ENCODE peak calls at places on chromosomes 16 and 17, in seven cellular contexts. U is PC-3, Z is neural progenitor cell, N is GM23338, M is GM23248, S is HCT116, W is MM.1S. H is an unnamed sample.
A peak's percentile ranks its signal among the peaks of the same experiment; 100 is the strongest.

GRCh38 chr17:60231234-60231633 is 81.5 kb downstream of the CA4 start:
- DNase-seq in N (peak; percentile 30), U (peak; percentile 61), S (peak; percentile 10), M (peak; percentile 62), Z (peak; percentile 4), W (peak; percentile 25), H (peak; percentile 15)

GRCh38 chr16:70635356-70636016 is 10.9 kb upstream of the IL34 start:
- DNase-seq in U (peak; percentile 68), W (no peak), N (peak; percentile 40), M (peak; percentile 88), Z (peak; percentile 93), S (no peak), H (no peak)

GRCh38 chr17:50841949-50842354 is 6.6 kb downstream of the WFIKKN2 start:
- DNase-seq in M (peak; percentile 82), N (peak; percentile 92), S (peak; percentile 61), W (peak; percentile 58), U (peak; percentile 88), Z (peak; percentile 81), H (peak; percentile 84)

GRCh38 chr17:63440127-63440769 is 5.9 kb downstream of the CYB561 start:
- DNase-seq in W (no peak), N (no peak), M (no peak), U (no peak), Z (no peak), S (no peak), H (no peak)

GRCh38 chr17:35089846-35090193 is 26.3 kb upstream of the RFFL start:
- DNase-seq in S (no peak), M (peak; percentile 62), U (peak; percentile 68), W (no peak), Z (peak; percentile 27), N (peak; percentile 72), H (peak; percentile 51)

GRCh38 chr17:74431568-74432483 is at the start of gene GPRC5C:
- DNase-seq in S (peak; percentile 66), M (peak; percentile 50), N (peak; percentile 88), Z (peak; percentile 83), W (no peak), U (peak; percentile 97), H (peak; percentile 95)

GRCh38 chr17:37742114-37742761 is 2.6 kb downstream of the HNF1B start:
- DNase-seq in M (peak; percentile 40), Z (peak; percentile 75), S (no peak), U (peak; percentile 16), N (peak; percentile 70), W (no peak), H (peak; percentile 42)

GRCh38 chr17:32769846-32770245 is 107.1 kb downstream of the MYO1D start:
- DNase-seq in W (no peak), Z (peak; percentile 26), U (peak; percentile 20), S (no peak), N (peak; percentile 46), M (no peak), H (no peak)

GRCh38 chr17:42247734-42248133 is 28.5 kb downstream of the STAT5B start:
- DNase-seq in U (no peak), N (no peak), M (peak; percentile 82), W (no peak), Z (no peak), S (no peak), H (peak; percentile 35)

GRCh38 chr17:37791434-37791833 is 46.6 kb upstream of the HNF1B start:
- DNase-seq in U (peak; percentile 24), Z (peak; percentile 37), S (no peak), N (peak; percentile 59), M (peak; percentile 40), W (peak; percentile 77), H (peak; percentile 23)

GRCh38 chr16:17945080-17945601 is 391.4 kb downstream of the NPIPA8 start:
- DNase-seq in S (no peak), Z (no peak), N (no peak), W (no peak), M (no peak), U (no peak), H (no peak)

GRCh38 chr17:81309140-81309858 is 14.2 kb upstream of the SLC38A10 start:
- DNase-seq in S (peak; percentile 85), W (peak; percentile 55), U (peak; percentile 85), N (peak; percentile 83), Z (peak; percentile 77), M (peak; percentile 88), H (peak; percentile 92)

GRCh38 chr16:75070055-75070841 is 46.3 kb downstream of the LDHD start:
- DNase-seq in W (no peak), Z (no peak), N (no peak), M (no peak), U (peak; percentile 55), S (no peak), H (peak; percentile 66)

GRCh38 chr16:4489030-4489429 is 12.8 kb downstream of the HMOX2 start:
- DNase-seq in Z (no peak), N (no peak), W (no peak), M (peak; percentile 77), U (peak; percentile 63), S (no peak), H (no peak)

GRCh38 chr16:8679156-8679555 is 4.7 kb downstream of the ABAT start:
- DNase-seq in N (no peak), Z (no peak), W (no peak), U (peak; percentile 41), M (peak; percentile 9), S (no peak), H (peak; percentile 17)

GRCh38 chr17:16987830-16988601 is 16.1 kb upstream of the TNFRSF13B start:
- DNase-seq in M (peak; percentile 93), U (peak; percentile 77), S (no peak), Z (peak; percentile 27), W (peak; percentile 99), N (peak; percentile 39), H (peak; percentile 67)

GRCh38 chr16:4697867-4698291 is 4.5 kb downstream of the NUDT16L1 start:
- DNase-seq in U (no peak), W (no peak), S (no peak), Z (no peak), N (no peak), M (no peak), H (no peak)

GRCh38 chr16:89571636-89572035 is 3.9 kb upstream of the CPNE7 start:
- DNase-seq in N (no peak), Z (no peak), M (no peak), U (no peak), W (no peak), S (no peak), H (no peak)

GRCh38 chr16:88380619-88381018 is 2.1 kb upstream of the ZNF469 start:
- DNase-seq in Z (no peak), S (no peak), M (no peak), N (no peak), U (no peak), W (no peak), H (no peak)

GRCh38 chr17:66964083-66964771 is at the start of gene CACNG4:
- DNase-seq in Z (peak; percentile 74), N (peak; percentile 67), S (no peak), W (no peak), M (no peak), U (no peak), H (peak; percentile 54)

GRCh38 chr16:57540906-57541753 is 1.3 kb upstream of the ADGRG5 start:
- DNase-seq in Z (no peak), N (no peak), S (no peak), M (no peak), U (no peak), W (no peak), H (no peak)

GRCh38 chr16:10583269-10583668 is 2.9 kb upstream of the EMP2 start:
- DNase-seq in W (no peak), N (no peak), Z (no peak), U (no peak), M (no peak), S (no peak), H (no peak)

GRCh38 chr17:7184091-7184488 is 4.9 kb upstream of the ASGR1 start:
- DNase-seq in W (no peak), N (no peak), S (no peak), Z (no peak), U (no peak), M (no peak), H (peak; percentile 73)

GRCh38 chr17:1628856-1629646 is 417 bp upstream of the SLC43A2 start:
- DNase-seq in Z (peak; percentile 98), U (peak; percentile 81), M (peak; percentile 96), S (peak; percentile 82), W (peak; percentile 94), N (peak; percentile 98), H (peak; percentile 95)

GRCh38 chr16:84881702-84882521 is 62.1 kb downstream of the CRISPLD2 start:
- DNase-seq in S (no peak), W (no peak), U (no peak), N (no peak), Z (no peak), M (peak; percentile 98), H (peak; percentile 57)

GRCh38 chr16:68235105-68235881 is 634 bp downstream of the ESRP2 start:
- DNase-seq in Z (peak; percentile 55), U (peak; percentile 22), N (peak; percentile 75), S (no peak), M (no peak), W (no peak), H (peak; percentile 81)
- TF ChIP-seq EZH2 in Z (peak; percentile 93), U (no peak), N (no peak), S (no peak), M (no peak), W (no peak), H (no peak)

DNA sequence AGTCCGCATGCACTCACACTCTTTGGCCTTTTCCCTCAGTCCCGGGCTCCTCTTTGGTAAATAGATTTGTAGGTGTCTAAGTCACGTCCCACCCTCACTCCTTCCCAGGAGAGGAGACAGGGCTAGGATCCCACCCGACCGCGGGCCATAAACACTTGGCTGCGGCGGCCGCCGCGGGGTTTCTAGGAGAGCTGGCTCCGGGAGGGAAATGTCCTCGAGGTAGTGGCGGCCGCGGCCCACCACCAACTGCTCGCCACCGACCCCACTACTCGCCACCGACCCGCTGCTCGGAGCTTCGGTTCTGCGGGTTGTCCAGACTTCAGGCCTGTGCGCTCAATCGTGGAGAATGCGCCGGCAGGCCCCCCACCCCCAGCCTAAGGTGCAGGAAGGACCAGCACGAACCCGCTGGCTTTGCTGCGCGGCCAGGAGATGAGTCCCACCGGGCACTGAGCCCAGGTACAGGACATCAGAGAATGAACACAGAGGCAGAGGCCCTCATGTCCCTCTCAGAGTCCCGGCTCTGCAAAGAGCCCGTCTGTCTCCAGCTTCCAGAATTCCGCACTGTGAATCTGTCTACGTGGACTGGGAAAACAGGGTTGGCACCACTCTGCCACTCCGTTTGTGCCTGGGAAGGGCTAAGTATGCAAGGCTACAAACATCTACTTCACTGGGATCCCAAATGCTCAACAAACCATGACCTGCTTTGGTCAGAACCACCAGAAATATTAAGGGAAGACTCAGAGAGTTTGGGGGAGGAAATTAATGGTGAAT is 2.5 kb downstream of the PRAC2 start:
- DNase-seq in Z (no peak), U (peak; percentile 80), M (no peak), W (no peak), N (no peak), S (no peak), H (no peak)
- H3K27ac ChIP-seq in Z (no peak overlapping the region), U (peak overlapping the region; percentile 91), M (no peak overlapping the region), W (no peak overlapping the region), N (no peak overlapping the region), S (no peak overlapping the region), H (no peak overlapping the region)

GRCh38 chr16:86229866-86230656 is 280.3 kb upstream of the FOXF1 start:
- DNase-seq in W (no peak), M (no peak), U (no peak), Z (no peak), S (no peak), N (no peak), H (no peak)
- TF ChIP-seq EZH2phosphoT487 in W (no peak), M (no peak), U (no peak), Z (no peak), S (no peak), N (no peak), H (no peak)

DNA sequence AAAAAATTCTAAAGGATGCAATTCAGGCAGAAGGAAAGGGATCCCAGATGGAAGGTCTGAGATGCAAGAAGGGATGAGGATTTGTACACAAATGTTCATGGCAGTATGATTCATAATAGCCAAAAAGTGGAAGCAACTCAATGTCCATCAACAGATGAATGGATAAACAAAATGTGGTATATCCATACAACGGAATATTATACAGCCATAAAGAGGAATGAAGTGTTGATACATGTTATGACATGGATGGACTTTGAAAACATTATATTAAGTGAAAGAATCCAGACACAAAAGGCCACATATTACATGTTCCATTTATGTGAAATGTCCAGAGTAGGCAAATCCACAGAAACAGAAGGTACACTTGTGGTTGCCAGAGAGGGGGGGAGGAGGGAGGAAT is 23.9 kb upstream of the GPATCH8 start:
- DNase-seq in U (no peak), M (no peak), W (no peak), Z (no peak), N (no peak), S (no peak), H (no peak)
- TF ChIP-seq EZH2 in U (no peak), M (no peak), W (no peak), Z (no peak), N (no peak), S (no peak), H (no peak)